ENCODE peak calls at places on chromosome X, in ten cellular contexts. E is A549, S is tibial nerve, H is breast epithelium, Y is pancreas, B is D721Med, Z is WTC11, W is neural progenitor cell, F is osteocyte, G is AG09309. Q is an unnamed sample.

GRCh38 chrX:69424161-69424560 is 80.0 kb upstream of the NALF2 start:
- DNase-seq in E (peak; percentile 9), S (no peak), H (no peak), Y (no peak), B (no peak), Z (no peak), W (peak; percentile 15), F (no peak), G (no peak), Q (no peak)

GRCh38 chrX:83511208-83511607 is 3.1 kb downstream of the POU3F4 start:
- DNase-seq in E (no peak), S (no peak), H (no peak), Y (no peak), B (no peak), Z (peak; percentile 48), W (peak; percentile 73), F (no peak), G (no peak), Q (no peak)

GRCh38 chrX:37666516-37666915 is 19.1 kb upstream of the XK start:
- DNase-seq in E (no peak), S (no peak), H (no peak), Y (no peak), B (no peak), Z (no peak), W (no peak), F (no peak), G (no peak), Q (no peak)

GRCh38 chrX:79413009-79413408 is 45.9 kb upstream of the ITM2A start:
- DNase-seq in E (peak; percentile 29), S (no peak), H (no peak), Y (no peak), B (no peak), Z (no peak), W (peak; percentile 22), F (no peak), G (no peak), Q (no peak)

GRCh38 chrX:13716905-13717304 is 17.5 kb downstream of the TRAPPC2 start:
- DNase-seq in E (no peak), S (no peak), H (no peak), Y (no peak), B (no peak), Z (no peak), W (no peak), F (no peak), G (no peak), Q (no peak)

GRCh38 chrX:6307156-6307555 is 78.5 kb upstream of the NLGN4X start:
- DNase-seq in E (no peak), S (no peak), H (no peak), Y (no peak), B (no peak), Z (no peak), W (no peak), F (no peak), G (no peak), Q (no peak)

GRCh38 chrX:18424482-18425198 is 768 bp upstream of the CDKL5 start:
- DNase-seq in E (peak; percentile 70), S (no peak), H (no peak), Y (peak; percentile 22), B (no peak), Z (peak; percentile 38), W (peak; percentile 69), F (no peak), G (no peak), Q (no peak)

GRCh38 chrX:37871626-37872302 is 24.4 kb upstream of the DYNLT3 start:
- DNase-seq in E (peak; percentile 52), S (no peak), H (no peak), Y (no peak), B (no peak), Z (no peak), W (no peak), F (no peak), G (peak; percentile 56), Q (peak; percentile 81)

GRCh38 chrX:150616863-150617198 is 48.4 kb downstream of the MTM1 start:
- DNase-seq in E (no peak), S (no peak), H (no peak), Y (no peak), B (no peak), Z (no peak), W (no peak), F (no peak), G (no peak), Q (no peak)

GRCh38 chrX:37380920-37381319 is 31.8 kb downstream of the PRRG1 start:
- DNase-seq in E (peak; percentile 39), S (no peak), H (no peak), Y (peak; percentile 22), B (no peak), Z (no peak), W (no peak), F (no peak), G (no peak), Q (peak; percentile 8)

GRCh38 chrX:51404445-51404844 is 71.8 kb downstream of the NUDT10 start:
- DNase-seq in E (no peak), S (no peak), H (no peak), Y (no peak), B (no peak), Z (no peak), W (no peak), F (no peak), G (no peak), Q (no peak)

GRCh38 chrX:42704454-42704853 is 73.5 kb downstream of the PPP1R2C start:
- DNase-seq in E (no peak), S (no peak), H (no peak), Y (no peak), B (no peak), Z (no peak), W (no peak), F (no peak), G (no peak), Q (no peak)

GRCh38 chrX:17559728-17560379 is 177.4 kb upstream of the SCML1 start:
- DNase-seq in E (peak; percentile 76), S (no peak), H (no peak), Y (peak; percentile 22), B (no peak), Z (no peak), W (peak; percentile 26), F (no peak), G (peak; percentile 68), Q (peak; percentile 70)

GRCh38 chrX:151013164-151013743 is 30.1 kb downstream of the HMGB3 start:
- DNase-seq in E (no peak), S (no peak), H (no peak), Y (no peak), B (no peak), Z (no peak), W (no peak), F (peak; percentile 73), G (no peak), Q (no peak)

GRCh38 chrX:110442631-110443030 is 84.0 kb downstream of the RTL9 start:
- DNase-seq in E (peak; percentile 64), S (no peak), H (no peak), Y (peak; percentile 55), B (no peak), Z (peak; percentile 30), W (peak; percentile 58), F (no peak), G (no peak), Q (no peak)

GRCh38 chrX:124127496-124127895 is 166.0 kb downstream of the STAG2 start:
- DNase-seq in E (peak; percentile 24), S (no peak), H (no peak), Y (no peak), B (no peak), Z (peak; percentile 15), W (no peak), F (no peak), G (no peak), Q (no peak)

GRCh38 chrX:19017271-19017670 is 33.4 kb upstream of the PHKA2 start:
- DNase-seq in E (peak; percentile 61), S (no peak), H (no peak), Y (no peak), B (peak; percentile 14), Z (peak; percentile 20), W (peak; percentile 66), F (no peak), G (no peak), Q (no peak)

GRCh38 chrX:8191022-8191421 is 20.0 kb upstream of the VCX2 start:
- DNase-seq in E (no peak), S (no peak), H (peak; percentile 27), Y (no peak), B (no peak), Z (no peak), W (no peak), F (no peak), G (no peak), Q (no peak)

GRCh38 chrX:78075787-78076389 is 28.2 kb upstream of the PGK1 start:
- DNase-seq in E (no peak), S (no peak), H (no peak), Y (no peak), B (no peak), Z (no peak), W (no peak), F (no peak), G (no peak), Q (no peak)
- TF ChIP-seq CTCF in E (no peak), S (no peak), H (no peak), Y (no peak), B (no peak), Z (no peak), W (no peak), F (no peak), G (no peak), Q (no peak)

DNA sequence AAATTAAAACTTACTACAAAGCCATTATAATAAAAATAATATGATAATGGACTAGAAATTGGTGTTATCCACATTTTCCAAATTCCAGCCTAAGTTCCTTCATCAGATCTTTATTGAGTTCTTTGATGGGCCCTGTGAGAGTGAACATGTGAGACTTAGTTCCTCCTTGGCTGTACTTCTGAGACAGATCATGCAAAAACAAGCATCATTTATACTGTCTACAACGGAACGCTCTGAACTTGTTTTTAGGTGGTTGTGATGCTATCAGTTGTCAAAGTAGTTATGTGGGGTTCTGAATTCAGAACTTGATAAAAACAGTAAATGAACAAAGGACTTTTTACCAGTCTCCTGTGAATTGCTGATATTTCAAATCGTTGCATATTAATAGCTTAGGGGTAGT is 48.9 kb downstream of the JADE3 start:
- DNase-seq in E (no peak), S (no peak), H (no peak), Y (no peak), B (no peak), Z (no peak), W (no peak), F (no peak), G (no peak), Q (no peak)
- TF ChIP-seq CTCF in E (no peak), S (no peak), H (no peak), Y (no peak), B (no peak), Z (no peak), W (no peak), F (no peak), G (no peak), Q (no peak)

DNA sequence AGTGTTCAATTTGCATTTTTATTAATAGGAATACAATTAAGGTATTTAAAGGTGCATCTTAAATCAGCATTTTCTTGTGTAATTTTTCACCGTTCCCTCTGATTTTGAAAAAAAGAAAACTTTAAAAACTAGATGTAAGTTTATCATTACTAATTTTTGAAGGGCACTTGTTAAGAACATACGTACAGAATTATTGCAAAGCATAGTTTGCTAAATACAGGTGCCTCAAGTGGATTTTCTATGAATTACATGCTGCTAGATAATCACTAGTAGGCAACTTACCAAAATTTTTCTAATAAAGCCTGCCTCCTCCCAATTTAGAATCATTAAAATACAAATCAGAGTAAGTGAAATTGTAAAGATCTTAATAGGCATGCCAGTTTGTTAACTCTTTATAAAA is 8.5 kb downstream of the CNKSR2 start:
- DNase-seq in E (peak; percentile 16), S (no peak), H (no peak), Y (no peak), B (no peak), Z (no peak), W (no peak), F (no peak), G (no peak), Q (no peak)
- TF ChIP-seq CTCF in E (no peak), S (peak; percentile 22), H (peak; percentile 26), Y (no peak), B (peak; percentile 7), Z (no peak), W (peak; percentile 37), F (peak; percentile 41), G (peak; percentile 23), Q (no peak)

GRCh38 chrX:153662266-153662665 is 11.3 kb downstream of the PNCK start:
- DNase-seq in E (peak; percentile 77), S (no peak), H (no peak), Y (peak; percentile 50), B (no peak), Z (peak; percentile 75), W (peak; percentile 64), F (no peak), G (no peak), Q (no peak)
- TF ChIP-seq CTCF in E (peak; percentile 61), S (peak; percentile 9), H (no peak), Y (no peak), B (peak; percentile 11), Z (peak; percentile 30), W (peak; percentile 57), F (peak; percentile 50), G (peak; percentile 29), Q (peak; percentile 34)